ENCODE peak calls at places on chromosomes 4 and X, in four cellular contexts. B is EL, Y is fibroblast of pulmonary artery, P is HTR-8/SVneo. H is an unnamed sample.

GRCh38 chr4:6785572-6785925 is 3.0 kb downstream of the KIAA0232 start:
- DNase-seq in B (no peak), Y (no peak), P (no peak), H (no peak)

GRCh38 chrX:386239-386767 is 404 bp downstream of the PPP2R3B start:
- DNase-seq in B (peak; percentile 10), Y (no peak), P (no peak), H (peak; percentile 72)

GRCh38 chr4:52298444-52298843 is 247.3 kb downstream of the SPATA18 start:
- DNase-seq in B (peak; percentile 22), Y (no peak), P (no peak), H (no peak)

GRCh38 chr4:171891038-171891437 is 77.8 kb downstream of the GALNTL6 start:
- DNase-seq in B (no peak), Y (no peak), P (no peak), H (no peak)

GRCh38 chrX:47662144-47662657 is 3.2 kb upstream of the UXT start:
- DNase-seq in B (peak; percentile 91), Y (peak; percentile 90), P (peak; percentile 14), H (no peak)

GRCh38 chr4:106854970-106855369 is 181.1 kb downstream of the DKK2 start:
- DNase-seq in B (no peak), Y (no peak), P (no peak), H (no peak)

GRCh38 chrX:14943963-14944362 is 70.7 kb downstream of the MOSPD2 start:
- DNase-seq in B (no peak), Y (no peak), P (no peak), H (no peak)

GRCh38 chr4:26206981-26207380 is 113.8 kb upstream of the RBPJ start:
- DNase-seq in B (no peak), Y (no peak), P (no peak), H (no peak)

GRCh38 chr4:102477657-102478056 is 23.5 kb upstream of the NFKB1 start:
- DNase-seq in B (peak; percentile 59), Y (peak; percentile 8), P (no peak), H (no peak)

GRCh38 chr4:86414686-86415085 is 54.8 kb upstream of the MAPK10 start:
- DNase-seq in B (no peak), Y (no peak), P (no peak), H (no peak)

GRCh38 chr4:89000844-89001360 is 56.1 kb downstream of the FAM13A start:
- DNase-seq in B (peak; percentile 52), Y (peak; percentile 70), P (peak; percentile 5), H (no peak)

GRCh38 chr4:80143305-80143679 is 54.0 kb upstream of the PRDM8 start:
- DNase-seq in B (no peak), Y (no peak), P (no peak), H (no peak)

H was measured in D341Med.